ENCODE peak calls at places on chromosome 3, in seven cellular contexts. J is CD8-positive, alpha-beta T cell; K is HT1080; S is SW 1271; B is left colon; U is GM03348; N is effector memory CD8-positive, alpha-beta T cell. F is an unnamed sample.

GRCh38 chr3:126124148-126124868 is 40.4 kb upstream of the SLC41A3 start:
- DNase-seq in U (no peak), S (no peak), N (no peak), B (peak; percentile 4), K (no peak), J (peak; percentile 42), F (no peak)

GRCh38 chr3:58214484-58215316 is 3.9 kb upstream of the DNASE1L3 start:
- DNase-seq in S (no peak), U (no peak), B (peak; percentile 36), J (no peak), N (no peak), K (peak; percentile 74), F (peak; percentile 8)

GRCh38 chr3:180142041-180142440 is 105.3 kb upstream of the PEX5L start:
- DNase-seq in N (no peak), S (no peak), B (no peak), J (no peak), U (peak; percentile 40), K (peak; percentile 74), F (no peak)

GRCh38 chr3:86814918-86815655 is 175.9 kb downstream of the VGLL3 start:
- DNase-seq in S (no peak), N (no peak), B (no peak), J (no peak), U (peak; percentile 40), K (no peak), F (no peak)

GRCh38 chr3:138173769-138174420 is 826 bp downstream of the DBR1 start:
- DNase-seq in B (no peak), N (no peak), S (no peak), K (no peak), U (peak; percentile 10), J (no peak), F (no peak)

GRCh38 chr3:15495461-15496340 is 25.8 kb downstream of the COLQ start:
- DNase-seq in J (no peak), K (no peak), B (no peak), S (no peak), N (no peak), U (no peak), F (no peak)

GRCh38 chr3:182787302-182788036 is 5.8 kb upstream of the ATP11B start:
- DNase-seq in K (no peak), J (no peak), S (no peak), N (no peak), B (no peak), U (peak; percentile 60), F (no peak)

GRCh38 chr3:134846943-134847342 is 51.9 kb downstream of the EPHB1 start:
- DNase-seq in U (peak; percentile 89), B (no peak), N (no peak), K (peak; percentile 100), J (no peak), S (peak; percentile 24), F (peak; percentile 98)

GRCh38 chr3:123536153-123536895 is 48.5 kb downstream of the HACD2 start:
- DNase-seq in S (no peak), J (no peak), N (no peak), U (no peak), B (no peak), K (no peak), F (no peak)

GRCh38 chr3:59418836-59419235 is 369.0 kb upstream of the CFAP20DC start:
- DNase-seq in S (no peak), U (no peak), K (no peak), J (no peak), N (no peak), B (no peak), F (no peak)

GRCh38 chr3:86793786-86794185 is 197.2 kb downstream of the VGLL3 start:
- DNase-seq in J (no peak), B (no peak), K (peak; percentile 89), S (no peak), U (peak; percentile 80), N (no peak), F (peak; percentile 90)

GRCh38 chr3:178537123-178537754 is 1.0 kb downstream of the KCNMB2 start:
- DNase-seq in N (no peak), B (no peak), K (no peak), S (no peak), U (no peak), J (no peak), F (no peak)

GRCh38 chr3:66993082-66993481 is 5.0 kb upstream of the KBTBD8 start:
- DNase-seq in U (no peak), J (no peak), S (no peak), N (no peak), K (no peak), B (no peak), F (no peak)

F was measured in RCC 7860.